ENCODE peak calls at places on chromosomes 6 and 20, in seven cellular contexts. One of them, this sample, is unnamed.
A peak's percentile ranks its signal among the peaks of the same experiment; 100 is the strongest.

GRCh38 chr6:100001915-100002388 is 7.9 kb upstream of the MCHR2 start:
- DNase-seq in bronchial epithelial cell: peak; percentile 46
- DNase-seq in OCI-LY7: peak; percentile 58
- DNase-seq in RWPE1: peak; percentile 44
- DNase-seq in GM23248: peak; percentile 81
- DNase-seq in CD14-positive monocyte: no peak
- DNase-seq in stimulated activated CD4-positive, alpha-beta T cell treated with anti-CD3 and anti-CD28 coated beads, Interleukin-4, amount 100 ng/mL, for 4 hours: peak; percentile 17
- DNase-seq in this sample: no peak

GRCh38 chr6:34243901-34244884 is 4.6 kb downstream of the SMIM29 start:
- DNase-seq in stimulated activated CD4-positive, alpha-beta T cell treated with anti-CD3 and anti-CD28 coated beads, Interleukin-4, amount 100 ng/mL, for 4 hours: peak; percentile 68
- DNase-seq in bronchial epithelial cell: peak; percentile 91
- DNase-seq in GM23248: peak; percentile 99
- DNase-seq in RWPE1: peak; percentile 92
- DNase-seq in OCI-LY7: peak; percentile 42
- DNase-seq in CD14-positive monocyte: peak; percentile 89
- DNase-seq in this sample: peak; percentile 95

GRCh38 chr6:145116591-145117178 is 618.6 kb downstream of the EPM2A start:
- DNase-seq in OCI-LY7: no peak
- DNase-seq in RWPE1: peak; percentile 47
- DNase-seq in GM23248: no peak
- DNase-seq in CD14-positive monocyte: no peak
- DNase-seq in bronchial epithelial cell: peak; percentile 91
- DNase-seq in stimulated activated CD4-positive, alpha-beta T cell treated with anti-CD3 and anti-CD28 coated beads, Interleukin-4, amount 100 ng/mL, for 4 hours: no peak
- DNase-seq in this sample: no peak

GRCh38 chr6:129575378-129576118 is 134.4 kb downstream of the ARHGAP18 start:
- DNase-seq in CD14-positive monocyte: no peak
- DNase-seq in bronchial epithelial cell: peak; percentile 58
- DNase-seq in GM23248: peak; percentile 77
- DNase-seq in RWPE1: peak; percentile 25
- DNase-seq in OCI-LY7: peak; percentile 10
- DNase-seq in stimulated activated CD4-positive, alpha-beta T cell treated with anti-CD3 and anti-CD28 coated beads, Interleukin-4, amount 100 ng/mL, for 4 hours: no peak
- DNase-seq in this sample: peak; percentile 21

GRCh38 chr20:62069741-62070216 is 4.1 kb upstream of the TAF4 start:
- DNase-seq in GM23248: peak; percentile 87
- DNase-seq in OCI-LY7: no peak
- DNase-seq in bronchial epithelial cell: no peak
- DNase-seq in CD14-positive monocyte: no peak
- DNase-seq in RWPE1: peak; percentile 32
- DNase-seq in stimulated activated CD4-positive, alpha-beta T cell treated with anti-CD3 and anti-CD28 coated beads, Interleukin-4, amount 100 ng/mL, for 4 hours: no peak
- DNase-seq in this sample: no peak

GRCh38 chr6:129577691-129578090 is 132.3 kb downstream of the ARHGAP18 start:
- DNase-seq in bronchial epithelial cell: peak; percentile 12
- DNase-seq in RWPE1: no peak
- DNase-seq in OCI-LY7: no peak
- DNase-seq in CD14-positive monocyte: no peak
- DNase-seq in GM23248: no peak
- DNase-seq in stimulated activated CD4-positive, alpha-beta T cell treated with anti-CD3 and anti-CD28 coated beads, Interleukin-4, amount 100 ng/mL, for 4 hours: no peak
- DNase-seq in this sample: no peak

GRCh38 chr6:133804263-133804662 is 84.7 kb upstream of the TCF21 start:
- DNase-seq in OCI-LY7: no peak
- DNase-seq in RWPE1: no peak
- DNase-seq in stimulated activated CD4-positive, alpha-beta T cell treated with anti-CD3 and anti-CD28 coated beads, Interleukin-4, amount 100 ng/mL, for 4 hours: no peak
- DNase-seq in CD14-positive monocyte: no peak
- DNase-seq in GM23248: peak; percentile 48
- DNase-seq in bronchial epithelial cell: peak; percentile 44
- DNase-seq in this sample: no peak

GRCh38 chr6:154649723-154650122 is 83.5 kb upstream of the SCAF8 start:
- DNase-seq in GM23248: no peak
- DNase-seq in bronchial epithelial cell: peak; percentile 54
- DNase-seq in OCI-LY7: no peak
- DNase-seq in RWPE1: no peak
- DNase-seq in CD14-positive monocyte: no peak
- DNase-seq in stimulated activated CD4-positive, alpha-beta T cell treated with anti-CD3 and anti-CD28 coated beads, Interleukin-4, amount 100 ng/mL, for 4 hours: no peak
- DNase-seq in this sample: no peak

GRCh38 chr20:4234128-4234527 is 218.8 kb upstream of the RNF24 start:
- DNase-seq in stimulated activated CD4-positive, alpha-beta T cell treated with anti-CD3 and anti-CD28 coated beads, Interleukin-4, amount 100 ng/mL, for 4 hours: no peak
- DNase-seq in bronchial epithelial cell: peak; percentile 68
- DNase-seq in CD14-positive monocyte: no peak
- DNase-seq in OCI-LY7: no peak
- DNase-seq in RWPE1: peak; percentile 56
- DNase-seq in GM23248: peak; percentile 81
- DNase-seq in this sample: no peak

GRCh38 chr6:122726649-122727048 is 52.9 kb upstream of the FABP7 start:
- DNase-seq in GM23248: peak; percentile 52
- DNase-seq in stimulated activated CD4-positive, alpha-beta T cell treated with anti-CD3 and anti-CD28 coated beads, Interleukin-4, amount 100 ng/mL, for 4 hours: no peak
- DNase-seq in OCI-LY7: no peak
- DNase-seq in bronchial epithelial cell: peak; percentile 42
- DNase-seq in CD14-positive monocyte: no peak
- DNase-seq in RWPE1: no peak
- DNase-seq in this sample: no peak

GRCh38 chr20:9172908-9173307 is 104.0 kb downstream of the PLCB4 start:
- DNase-seq in OCI-LY7: no peak
- DNase-seq in CD14-positive monocyte: no peak
- DNase-seq in stimulated activated CD4-positive, alpha-beta T cell treated with anti-CD3 and anti-CD28 coated beads, Interleukin-4, amount 100 ng/mL, for 4 hours: no peak
- DNase-seq in bronchial epithelial cell: no peak
- DNase-seq in GM23248: peak; percentile 6
- DNase-seq in RWPE1: no peak
- DNase-seq in this sample: no peak

GRCh38 chr6:89826029-89826528 is 3.6 kb upstream of the CASP8AP2 start:
- DNase-seq in CD14-positive monocyte: no peak
- DNase-seq in OCI-LY7: no peak
- DNase-seq in GM23248: peak; percentile 66
- DNase-seq in bronchial epithelial cell: no peak
- DNase-seq in RWPE1: no peak
- DNase-seq in stimulated activated CD4-positive, alpha-beta T cell treated with anti-CD3 and anti-CD28 coated beads, Interleukin-4, amount 100 ng/mL, for 4 hours: no peak
- DNase-seq in this sample: no peak

GRCh38 chr6:31610891-31611425 is 4.1 kb upstream of the AIF1 start:
- DNase-seq in stimulated activated CD4-positive, alpha-beta T cell treated with anti-CD3 and anti-CD28 coated beads, Interleukin-4, amount 100 ng/mL, for 4 hours: no peak
- DNase-seq in CD14-positive monocyte: no peak
- DNase-seq in OCI-LY7: no peak
- DNase-seq in bronchial epithelial cell: no peak
- DNase-seq in GM23248: peak; percentile 20
- DNase-seq in RWPE1: no peak
- DNase-seq in this sample: no peak

GRCh38 chr6:130513770-130514169 is 148.0 kb downstream of the TMEM200A start:
- DNase-seq in OCI-LY7: peak; percentile 71
- DNase-seq in CD14-positive monocyte: no peak
- DNase-seq in RWPE1: no peak
- DNase-seq in stimulated activated CD4-positive, alpha-beta T cell treated with anti-CD3 and anti-CD28 coated beads, Interleukin-4, amount 100 ng/mL, for 4 hours: no peak
- DNase-seq in bronchial epithelial cell: peak; percentile 25
- DNase-seq in GM23248: peak; percentile 44
- DNase-seq in this sample: no peak

GRCh38 chr20:953742-954141 is 37.6 kb upstream of the ANGPT4 start:
- DNase-seq in RWPE1: no peak
- DNase-seq in GM23248: peak; percentile 44
- DNase-seq in CD14-positive monocyte: no peak
- DNase-seq in stimulated activated CD4-positive, alpha-beta T cell treated with anti-CD3 and anti-CD28 coated beads, Interleukin-4, amount 100 ng/mL, for 4 hours: no peak
- DNase-seq in bronchial epithelial cell: peak; percentile 1
- DNase-seq in OCI-LY7: no peak
- DNase-seq in this sample: no peak

GRCh38 chr20:47561175-47561574 is 59.5 kb downstream of the NCOA3 start:
- DNase-seq in CD14-positive monocyte: no peak
- DNase-seq in bronchial epithelial cell: no peak
- DNase-seq in GM23248: peak; percentile 37
- DNase-seq in OCI-LY7: no peak
- DNase-seq in RWPE1: no peak
- DNase-seq in stimulated activated CD4-positive, alpha-beta T cell treated with anti-CD3 and anti-CD28 coated beads, Interleukin-4, amount 100 ng/mL, for 4 hours: no peak
- DNase-seq in this sample: no peak